ENCODE peak calls at places on chromosomes 3 and 15, in eight cellular contexts. P is AG04450, F is SJSA1, M is endothelial cell of umbilical vein, O is GM23248, H is body of pancreas, V is trophoblast cell, J is sigmoid colon. S is an unnamed sample.

GRCh38 chr3:53161820-53162671 is 1.0 kb downstream of the PRKCD start:
- DNase-seq in H (peak), F (no peak), M (peak), O (peak), P (no peak), V (peak), J (no peak), S (peak)

GRCh38 chr3:153958635-153959320 is 162.4 kb upstream of the ARHGEF26 start:
- DNase-seq in F (no peak), J (no peak), M (no peak), P (no peak), H (peak), O (peak), V (peak), S (no peak)

GRCh38 chr3:132284756-132285619 is 32.2 kb upstream of the ACP3 start:
- DNase-seq in M (no peak), J (no peak), P (no peak), O (no peak), F (no peak), V (peak), H (peak), S (no peak)

GRCh38 chr3:72659609-72660008 is 188.6 kb downstream of the SHQ1 start:
- DNase-seq in J (no peak), O (no peak), P (no peak), H (peak), V (no peak), M (no peak), F (no peak), S (no peak)

GRCh38 chr3:27360113-27361078 is 8.8 kb downstream of the NEK10 start:
- DNase-seq in F (no peak), P (no peak), V (no peak), M (peak), J (no peak), O (peak), H (peak), S (no peak)

GRCh38 chr3:143718463-143718862 is 129.8 kb downstream of the SLC9A9 start:
- DNase-seq in O (no peak), V (no peak), M (no peak), H (no peak), P (no peak), F (no peak), J (no peak), S (no peak)

GRCh38 chr15:40762919-40763800 is 708 bp upstream of the GCHFR start:
- DNase-seq in V (peak), P (no peak), J (peak), F (peak), O (peak), M (peak), H (peak), S (no peak)

GRCh38 chr15:34984884-34985630 is 3.0 kb downstream of the ZNF770 start:
- DNase-seq in P (no peak), M (peak), O (peak), H (no peak), V (no peak), F (no peak), J (no peak), S (peak)

GRCh38 chr15:75067123-75067854 is 43.9 kb downstream of the PPCDC start:
- DNase-seq in J (no peak), F (peak), O (peak), M (peak), P (no peak), V (peak), H (no peak), S (peak)

GRCh38 chr3:195908439-195909293 is at the start of gene TNK2:
- DNase-seq in F (no peak), H (peak), O (peak), V (no peak), M (no peak), J (peak), P (no peak), S (no peak)

GRCh38 chr3:159929894-159930235 is 58.8 kb upstream of the IL12A start:
- DNase-seq in M (no peak), V (no peak), J (no peak), P (no peak), O (no peak), H (no peak), F (no peak), S (no peak)

GRCh38 chr15:85859671-85860070 is 64.9 kb upstream of the KLHL25 start:
- DNase-seq in F (no peak), H (no peak), P (no peak), O (no peak), V (no peak), J (no peak), M (no peak), S (no peak)

GRCh38 chr15:39645138-39645975 is 64.5 kb downstream of the THBS1 start:
- DNase-seq in P (no peak), H (no peak), V (no peak), F (no peak), O (no peak), J (no peak), M (no peak), S (no peak)

GRCh38 chr3:100041328-100041749 is 73.0 kb downstream of the FILIP1L start:
- DNase-seq in M (peak), O (peak), J (no peak), H (no peak), F (no peak), P (peak), V (peak), S (peak)

DNA sequence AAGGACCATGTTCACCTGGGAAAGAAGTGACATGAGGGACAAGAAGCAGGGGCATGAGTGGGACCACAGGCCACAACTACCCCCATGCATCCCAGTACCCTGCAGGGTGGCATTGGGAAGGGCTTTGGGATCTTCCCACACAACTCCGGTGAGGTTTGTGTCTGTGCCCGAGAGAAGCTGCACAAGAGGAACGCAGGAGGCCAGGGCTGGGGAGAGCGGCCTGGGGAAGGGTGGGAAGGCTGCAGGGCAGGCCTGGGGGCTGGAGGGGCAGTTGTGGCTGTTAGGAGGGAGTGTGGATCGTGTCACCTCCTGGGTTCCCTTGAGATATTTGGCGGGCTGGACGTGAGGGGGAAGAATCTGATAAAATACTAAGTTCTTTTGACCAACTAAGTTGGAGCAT is 25.3 kb upstream of the MFSD1 start:
- DNase-seq in V (no peak), O (no peak), M (no peak), P (no peak), H (no peak), F (no peak), J (no peak), S (no peak)
- H3K27ac ChIP-seq in V (no peak), O (no peak), M (no peak), P (no peak), H (no peak), F (no peak), J (peak), S (no peak)

GRCh38 chr3:136862611-136862951 is 573 bp downstream of the NCK1 start:
- DNase-seq in J (peak), V (peak), F (peak), H (peak), M (peak), O (peak), P (peak), S (peak)
- H3K27ac ChIP-seq in J (peak), V (peak), F (peak), H (peak), M (peak), O (peak), P (peak), S (peak)

DNA sequence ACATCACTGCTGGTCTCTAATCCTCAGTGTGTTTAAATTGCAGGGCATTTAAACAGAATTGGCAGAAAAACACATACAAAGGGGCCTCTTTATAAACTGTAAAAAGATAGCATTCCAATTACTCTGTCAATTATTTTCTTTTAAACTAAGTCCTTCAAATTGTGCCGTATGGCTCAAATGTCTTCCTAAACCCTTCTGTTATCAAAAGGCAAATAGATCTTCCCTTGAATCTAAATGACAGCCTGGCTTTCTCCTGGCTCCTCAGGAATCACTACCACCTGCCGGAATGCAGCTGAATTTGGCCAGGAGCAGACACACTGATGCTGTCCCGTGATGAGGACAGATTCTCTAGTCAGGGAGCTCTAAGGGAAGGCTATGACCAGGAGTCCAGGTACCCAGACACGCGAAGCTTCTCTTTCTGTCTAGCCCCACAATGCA is 85.6 kb downstream of the IGF2BP2 start:
- DNase-seq in M (no peak), J (no peak), P (no peak), H (no peak), O (no peak), V (no peak), F (no peak), S (no peak)
- H3K27ac ChIP-seq in M (no peak), J (no peak), P (no peak), H (no peak), O (no peak), V (no peak), F (no peak), S (no peak)

DNA sequence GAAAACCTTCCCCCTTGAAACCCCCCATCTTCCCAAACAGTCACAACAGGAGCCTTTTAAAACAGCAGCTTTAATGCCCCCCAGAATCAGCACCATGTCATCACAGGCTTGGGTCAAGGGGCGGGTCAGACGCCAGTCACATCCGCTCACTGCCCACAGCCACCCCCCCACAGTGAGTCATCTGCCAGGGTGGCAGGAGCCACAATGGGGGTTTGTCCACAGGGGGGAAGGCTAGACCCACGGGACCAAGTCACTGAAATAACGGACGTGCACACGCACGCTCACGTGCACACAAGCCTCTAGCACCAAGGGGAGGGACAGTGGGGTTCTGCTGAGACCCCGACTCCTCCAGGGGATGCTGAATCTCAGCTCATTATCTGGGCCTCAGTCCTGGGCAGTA is 441 bp upstream of the UCN2 start:
- DNase-seq in J (peak), O (peak), V (peak), M (peak), F (peak), P (no peak), H (peak), S (no peak)
- H3K27ac ChIP-seq in J (no peak), O (peak), V (no peak), M (peak), F (peak), P (peak), H (no peak), S (no peak)

GRCh38 chr3:126348308-126348920 is 8.8 kb downstream of the KLF15 start:
- DNase-seq in V (no peak), J (no peak), P (no peak), M (no peak), F (peak), O (peak), H (no peak), S (no peak)
- H3K27ac ChIP-seq in V (no peak), J (peak), P (no peak), M (no peak), F (no peak), O (no peak), H (no peak), S (no peak)

GRCh38 chr3:115659253-115659652 is 35.9 kb downstream of the GAP43 start:
- DNase-seq in O (peak), H (no peak), F (no peak), V (no peak), P (no peak), J (no peak), M (no peak), S (no peak)
- H3K27ac ChIP-seq in O (peak), H (peak), F (peak), V (peak), P (peak), J (peak), M (no peak), S (peak)

GRCh38 chr15:70480196-70480856 is 283.0 kb downstream of the UACA start:
- DNase-seq in O (no peak), J (no peak), F (no peak), P (no peak), H (peak), V (no peak), M (no peak), S (no peak)
- H3K27ac ChIP-seq in O (no peak), J (no peak), F (no peak), P (no peak), H (no peak), V (no peak), M (no peak), S (no peak)

GRCh38 chr3:156792536-156792935 is 33.6 kb upstream of the LEKR1 start:
- DNase-seq in V (no peak), M (no peak), H (no peak), J (no peak), P (no peak), O (no peak), F (no peak), S (no peak)

GRCh38 chr3:156793851-156794250 is 32.3 kb upstream of the LEKR1 start:
- DNase-seq in F (no peak), H (no peak), J (no peak), M (no peak), O (no peak), P (no peak), V (no peak), S (no peak)

GRCh38 chr3:156792114-156792513 is 34.0 kb upstream of the LEKR1 start:
- DNase-seq in P (no peak), M (no peak), O (no peak), V (no peak), J (no peak), H (no peak), F (no peak), S (no peak)

GRCh38 chr3:156793400-156793799 is 32.8 kb upstream of the LEKR1 start:
- DNase-seq in M (no peak), J (no peak), F (no peak), P (no peak), O (no peak), H (no peak), V (no peak), S (no peak)

GRCh38 chr3:156792945-156793344 is 33.2 kb upstream of the LEKR1 start:
- DNase-seq in H (no peak), M (no peak), O (peak), V (no peak), J (no peak), F (no peak), P (no peak), S (no peak)
- H3K27ac ChIP-seq in H (no peak), M (no peak), O (peak), V (no peak), J (no peak), F (no peak), P (no peak), S (no peak)

GRCh38 chr3:28916713-28917499 is 364.0 kb upstream of the RBMS3 start:
- DNase-seq in O (peak), V (no peak), F (peak), P (peak), H (peak), J (peak), M (peak), S (no peak)

GRCh38 chr3:28912120-28912885 is 368.6 kb upstream of the RBMS3 start:
- DNase-seq in O (peak), J (no peak), H (no peak), M (no peak), V (peak), F (no peak), P (no peak), S (no peak)

GRCh38 chr3:28917895-28918294 is 363.0 kb upstream of the RBMS3 start:
- DNase-seq in M (no peak), V (no peak), J (no peak), H (no peak), P (no peak), O (no peak), F (no peak), S (no peak)

GRCh38 chr3:28915711-28916481 is 365.0 kb upstream of the RBMS3 start:
- DNase-seq in H (peak), F (peak), O (peak), M (peak), P (peak), V (peak), J (peak), S (peak)
- H3K27ac ChIP-seq in H (no peak), F (no peak), O (peak), M (peak), P (no peak), V (no peak), J (peak), S (no peak)

DNA sequence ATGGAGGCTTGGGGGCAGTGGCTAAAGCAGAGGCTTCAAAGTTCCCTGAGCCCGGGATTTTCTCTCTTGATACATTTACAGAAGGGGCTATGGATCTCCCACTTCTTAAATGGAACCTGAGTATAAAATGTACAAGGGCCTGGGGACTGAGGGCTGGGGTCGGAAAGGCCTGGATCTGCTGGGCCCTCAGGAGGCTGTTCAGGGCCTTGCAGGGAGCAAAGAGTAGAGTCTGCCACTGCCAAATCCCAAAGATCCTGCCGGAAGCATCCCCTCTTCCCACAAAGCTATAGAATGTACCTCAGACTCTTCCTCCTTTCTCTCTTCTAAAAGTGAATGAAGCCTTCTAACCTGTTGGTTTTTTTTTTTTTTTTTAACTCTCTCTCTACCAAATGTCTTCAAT is 59.8 kb upstream of the ARHGEF3 start:
- DNase-seq in H (no peak), V (no peak), O (no peak), F (no peak), P (no peak), M (no peak), J (no peak), S (no peak)
- H3K27ac ChIP-seq in H (no peak), V (no peak), O (no peak), F (no peak), P (no peak), M (no peak), J (no peak), S (no peak)